ENCODE peak calls at places on chromosomes 6 and 20, in four cellular contexts. One of them, this sample, is unnamed.

GRCh38 chr6:62236784-62237183 is 49.2 kb downstream of the KHDRBS2 start:
- DNase-seq in lower lobe of right lung: no peak
- DNase-seq in right atrium auricular region: no peak
- DNase-seq in mammary epithelial cell: no peak
- DNase-seq in this sample: no peak

GRCh38 chr20:35478804-35479472 is 23.5 kb downstream of the CEP250 start:
- DNase-seq in lower lobe of right lung: no peak
- DNase-seq in right atrium auricular region: no peak
- DNase-seq in mammary epithelial cell: no peak
- DNase-seq in this sample: peak

GRCh38 chr6:143592335-143592734 is 80.8 kb upstream of the FUCA2 start:
- DNase-seq in lower lobe of right lung: no peak
- DNase-seq in right atrium auricular region: no peak
- DNase-seq in mammary epithelial cell: no peak
- DNase-seq in this sample: no peak

GRCh38 chr6:44036196-44036595 is 91.1 kb downstream of the MRPL14 start:
- DNase-seq in lower lobe of right lung: no peak
- DNase-seq in right atrium auricular region: no peak
- DNase-seq in mammary epithelial cell: peak
- DNase-seq in this sample: no peak

GRCh38 chr6:14713008-14713452 is 532.8 kb upstream of the JARID2 start:
- DNase-seq in lower lobe of right lung: no peak
- DNase-seq in right atrium auricular region: peak
- DNase-seq in mammary epithelial cell: peak
- DNase-seq in this sample: no peak

GRCh38 chr20:35021063-35021462 is 65.4 kb downstream of the MYH7B start:
- DNase-seq in lower lobe of right lung: no peak
- DNase-seq in right atrium auricular region: no peak
- DNase-seq in mammary epithelial cell: no peak
- DNase-seq in this sample: no peak

GRCh38 chr6:156687875-156688549 is 89.2 kb upstream of the ARID1B start:
- DNase-seq in lower lobe of right lung: peak
- DNase-seq in right atrium auricular region: no peak
- DNase-seq in mammary epithelial cell: no peak
- DNase-seq in this sample: no peak

GRCh38 chr6:78947529-78947928 is 80.2 kb downstream of the IRAK1BP1 start:
- DNase-seq in lower lobe of right lung: no peak
- DNase-seq in right atrium auricular region: no peak
- DNase-seq in mammary epithelial cell: no peak
- DNase-seq in this sample: no peak

GRCh38 chr6:145087034-145087433 is 648.3 kb downstream of the EPM2A start:
- DNase-seq in lower lobe of right lung: no peak
- DNase-seq in right atrium auricular region: no peak
- DNase-seq in mammary epithelial cell: peak
- DNase-seq in this sample: no peak

GRCh38 chr6:112029045-112029822 is 24.7 kb upstream of the CCN6 start:
- DNase-seq in lower lobe of right lung: peak
- DNase-seq in right atrium auricular region: peak
- DNase-seq in mammary epithelial cell: peak
- DNase-seq in this sample: peak

GRCh38 chr6:31794866-31795615 is 511 bp downstream of the VARS1 start:
- DNase-seq in lower lobe of right lung: no peak
- DNase-seq in right atrium auricular region: no peak
- DNase-seq in mammary epithelial cell: no peak
- DNase-seq in this sample: peak

GRCh38 chr6:72296375-72296774 is 325.5 kb upstream of the KCNQ5 start:
- DNase-seq in lower lobe of right lung: no peak
- DNase-seq in right atrium auricular region: no peak
- DNase-seq in mammary epithelial cell: no peak
- DNase-seq in this sample: no peak

GRCh38 chr6:6901205-6901719 is 206.5 kb upstream of the RREB1 start:
- DNase-seq in lower lobe of right lung: no peak
- DNase-seq in right atrium auricular region: no peak
- DNase-seq in mammary epithelial cell: no peak
- DNase-seq in this sample: no peak

GRCh38 chr6:147209762-147210449 is 5.7 kb downstream of the STXBP5 start:
- DNase-seq in lower lobe of right lung: no peak
- DNase-seq in right atrium auricular region: no peak
- DNase-seq in mammary epithelial cell: no peak
- DNase-seq in this sample: no peak

GRCh38 chr20:5888051-5888450 is 62.3 kb downstream of the TRMT6 start:
- DNase-seq in lower lobe of right lung: no peak
- DNase-seq in right atrium auricular region: no peak
- DNase-seq in mammary epithelial cell: no peak
- DNase-seq in this sample: no peak

GRCh38 chr6:17519120-17519519 is 81.0 kb upstream of the FAM8A1 start:
- DNase-seq in lower lobe of right lung: no peak
- DNase-seq in right atrium auricular region: no peak
- DNase-seq in mammary epithelial cell: no peak
- DNase-seq in this sample: no peak

GRCh38 chr20:38460040-38460623 is 12.5 kb upstream of the RALGAPB start:
- DNase-seq in lower lobe of right lung: no peak
- DNase-seq in right atrium auricular region: no peak
- DNase-seq in mammary epithelial cell: peak
- DNase-seq in this sample: no peak

GRCh38 chr20:49979030-49979832 is 3.5 kb upstream of the SNAI1 start:
- DNase-seq in lower lobe of right lung: peak
- DNase-seq in right atrium auricular region: no peak
- DNase-seq in mammary epithelial cell: no peak
- DNase-seq in this sample: peak

GRCh38 chr6:150687508-150687907 is 87.8 kb downstream of the PLEKHG1 start:
- DNase-seq in lower lobe of right lung: no peak
- DNase-seq in right atrium auricular region: peak
- DNase-seq in mammary epithelial cell: no peak
- DNase-seq in this sample: no peak

GRCh38 chr20:15475483-15475882 is 1097.8 kb downstream of the KIF16B start:
- DNase-seq in lower lobe of right lung: peak
- DNase-seq in right atrium auricular region: no peak
- DNase-seq in mammary epithelial cell: peak
- DNase-seq in this sample: peak

GRCh38 chr6:146950351-146950835 is 253.8 kb upstream of the STXBP5 start:
- DNase-seq in lower lobe of right lung: no peak
- DNase-seq in right atrium auricular region: no peak
- DNase-seq in mammary epithelial cell: no peak
- DNase-seq in this sample: no peak

GRCh38 chr20:51311636-51312479 is 230.7 kb downstream of the NFATC2 start:
- DNase-seq in lower lobe of right lung: no peak
- DNase-seq in right atrium auricular region: no peak
- DNase-seq in mammary epithelial cell: peak
- DNase-seq in this sample: no peak

GRCh38 chr6:31652925-31653724 is 664 bp upstream of the BAG6 start:
- DNase-seq in lower lobe of right lung: peak
- DNase-seq in right atrium auricular region: peak
- DNase-seq in mammary epithelial cell: no peak
- DNase-seq in this sample: peak

GRCh38 chr6:140082867-140083297 is 708.4 kb upstream of the CITED2 start:
- DNase-seq in lower lobe of right lung: no peak
- DNase-seq in right atrium auricular region: no peak
- DNase-seq in mammary epithelial cell: peak
- DNase-seq in this sample: no peak

GRCh38 chr6:83125425-83125824 is 58.0 kb downstream of the DOP1A start:
- DNase-seq in lower lobe of right lung: no peak
- DNase-seq in right atrium auricular region: no peak
- DNase-seq in mammary epithelial cell: no peak
- DNase-seq in this sample: no peak

GRCh38 chr6:125821825-125822281 is 31.1 kb downstream of the NCOA7 start:
- DNase-seq in lower lobe of right lung: no peak
- DNase-seq in right atrium auricular region: no peak
- DNase-seq in mammary epithelial cell: peak
- DNase-seq in this sample: no peak

GRCh38 chr20:4953881-4954280 is 47.4 kb downstream of the SLC23A2 start:
- DNase-seq in lower lobe of right lung: no peak
- DNase-seq in right atrium auricular region: no peak
- DNase-seq in mammary epithelial cell: no peak
- DNase-seq in this sample: no peak

GRCh38 chr20:13517801-13518200 is 120.9 kb downstream of the TASP1 start:
- DNase-seq in lower lobe of right lung: no peak
- DNase-seq in right atrium auricular region: no peak
- DNase-seq in mammary epithelial cell: no peak
- DNase-seq in this sample: no peak

GRCh38 chr6:75673885-75674284 is 72.2 kb downstream of the SENP6 start:
- DNase-seq in lower lobe of right lung: no peak
- DNase-seq in right atrium auricular region: no peak
- DNase-seq in mammary epithelial cell: no peak
- DNase-seq in this sample: no peak

GRCh38 chr20:32681175-32682084 is 7.7 kb upstream of the C20orf203 start:
- DNase-seq in lower lobe of right lung: no peak
- DNase-seq in right atrium auricular region: no peak
- DNase-seq in mammary epithelial cell: peak
- DNase-seq in this sample: no peak

GRCh38 chr6:116971959-116972358 is 94.9 kb downstream of the RFX6 start:
- DNase-seq in lower lobe of right lung: no peak
- DNase-seq in right atrium auricular region: no peak
- DNase-seq in mammary epithelial cell: peak
- DNase-seq in this sample: no peak

GRCh38 chr6:139597781-139598368 is 223.4 kb upstream of the CITED2 start:
- DNase-seq in lower lobe of right lung: peak
- DNase-seq in right atrium auricular region: peak
- DNase-seq in mammary epithelial cell: peak
- DNase-seq in this sample: no peak

GRCh38 chr20:43658068-43658722 is 8.7 kb upstream of the MYBL2 start:
- DNase-seq in lower lobe of right lung: no peak
- DNase-seq in right atrium auricular region: no peak
- DNase-seq in mammary epithelial cell: peak
- DNase-seq in this sample: peak

GRCh38 chr6:144689503-144690040 is 404.4 kb downstream of the UTRN start:
- DNase-seq in lower lobe of right lung: no peak
- DNase-seq in right atrium auricular region: no peak
- DNase-seq in mammary epithelial cell: no peak
- DNase-seq in this sample: no peak

GRCh38 chr6:155075938-155076337 is 80.8 kb downstream of the TIAM2 start:
- DNase-seq in lower lobe of right lung: no peak
- DNase-seq in right atrium auricular region: no peak
- DNase-seq in mammary epithelial cell: no peak
- DNase-seq in this sample: no peak

GRCh38 chr20:17875106-17875980 is 93.3 kb downstream of the SNX5 start:
- DNase-seq in lower lobe of right lung: peak
- DNase-seq in right atrium auricular region: peak
- DNase-seq in mammary epithelial cell: no peak
- DNase-seq in this sample: no peak

GRCh38 chr6:35874721-35875120 is 46.2 kb downstream of the SRPK1 start:
- DNase-seq in lower lobe of right lung: no peak
- DNase-seq in right atrium auricular region: no peak
- DNase-seq in mammary epithelial cell: no peak
- DNase-seq in this sample: no peak

GRCh38 chr6:39206250-39206721 is 23.0 kb downstream of the KCNK5 start:
- DNase-seq in lower lobe of right lung: peak
- DNase-seq in right atrium auricular region: no peak
- DNase-seq in mammary epithelial cell: no peak
- DNase-seq in this sample: no peak

GRCh38 chr6:150176152-150176551 is 33.3 kb downstream of the PPP1R14C start:
- DNase-seq in lower lobe of right lung: no peak
- DNase-seq in right atrium auricular region: no peak
- DNase-seq in mammary epithelial cell: no peak
- DNase-seq in this sample: no peak

GRCh38 chr20:41245086-41245707 is 72.3 kb downstream of the ZHX3 start:
- DNase-seq in lower lobe of right lung: no peak
- DNase-seq in right atrium auricular region: no peak
- DNase-seq in mammary epithelial cell: no peak
- DNase-seq in this sample: no peak
- TF ChIP-seq CTCF in lower lobe of right lung: no peak
- TF ChIP-seq CTCF in right atrium auricular region: no peak
- TF ChIP-seq CTCF in mammary epithelial cell: peak
- TF ChIP-seq CTCF in this sample: no peak

DNA sequence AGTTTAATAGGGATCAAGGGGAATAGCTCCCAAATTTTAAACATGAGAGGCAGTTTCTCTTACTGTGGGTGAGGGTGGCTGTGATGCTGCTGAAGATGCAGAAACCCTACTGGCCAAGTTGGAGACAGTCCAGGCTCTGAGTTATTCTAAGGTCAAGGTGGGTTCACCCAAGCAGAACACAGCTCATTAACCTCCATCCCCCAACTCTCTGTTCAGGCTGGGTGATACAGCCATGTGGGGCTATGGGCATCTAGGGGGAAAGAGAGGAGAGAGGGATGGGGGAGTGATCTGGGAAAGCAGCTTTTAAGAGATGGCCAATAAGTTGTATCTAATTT is 18.9 kb upstream of the TRAM2 start:
- DNase-seq in lower lobe of right lung: no peak
- DNase-seq in right atrium auricular region: no peak
- DNase-seq in mammary epithelial cell: no peak
- DNase-seq in this sample: no peak
- H3K4me3 ChIP-seq in lower lobe of right lung: no peak
- H3K4me3 ChIP-seq in right atrium auricular region: no peak
- H3K4me3 ChIP-seq in mammary epithelial cell: no peak
- H3K4me3 ChIP-seq in this sample: no peak

GRCh38 chr20:59403962-59404314 is 103.5 kb downstream of the EDN3 start:
- DNase-seq in lower lobe of right lung: no peak
- DNase-seq in right atrium auricular region: no peak
- DNase-seq in mammary epithelial cell: no peak
- DNase-seq in this sample: no peak
- TF ChIP-seq CTCF in lower lobe of right lung: peak
- TF ChIP-seq CTCF in right atrium auricular region: no peak
- TF ChIP-seq CTCF in mammary epithelial cell: no peak
- TF ChIP-seq CTCF in this sample: peak

GRCh38 chr6:79985128-79985527 is 19.3 kb upstream of the TTK start:
- DNase-seq in lower lobe of right lung: no peak
- DNase-seq in right atrium auricular region: no peak
- DNase-seq in mammary epithelial cell: no peak
- DNase-seq in this sample: no peak

GRCh38 chr6:79989641-79990040 is 14.8 kb upstream of the TTK start:
- DNase-seq in lower lobe of right lung: no peak
- DNase-seq in right atrium auricular region: no peak
- DNase-seq in mammary epithelial cell: no peak
- DNase-seq in this sample: no peak

GRCh38 chr6:79981647-79982046 is 22.8 kb upstream of the TTK start:
- DNase-seq in lower lobe of right lung: no peak
- DNase-seq in right atrium auricular region: no peak
- DNase-seq in mammary epithelial cell: no peak
- DNase-seq in this sample: no peak

GRCh38 chr6:79984261-79984660 is 20.2 kb upstream of the TTK start:
- DNase-seq in lower lobe of right lung: no peak
- DNase-seq in right atrium auricular region: no peak
- DNase-seq in mammary epithelial cell: peak
- DNase-seq in this sample: no peak
- H3K4me3 ChIP-seq in lower lobe of right lung: no peak
- H3K4me3 ChIP-seq in right atrium auricular region: no peak
- H3K4me3 ChIP-seq in mammary epithelial cell: no peak
- H3K4me3 ChIP-seq in this sample: no peak

GRCh38 chr6:128807577-128807976 is 75.4 kb upstream of the LAMA2 start:
- DNase-seq in lower lobe of right lung: no peak
- DNase-seq in right atrium auricular region: no peak
- DNase-seq in mammary epithelial cell: peak
- DNase-seq in this sample: no peak
- TF ChIP-seq CTCF in lower lobe of right lung: peak
- TF ChIP-seq CTCF in right atrium auricular region: no peak
- TF ChIP-seq CTCF in mammary epithelial cell: peak
- TF ChIP-seq CTCF in this sample: peak

This sample was measured in spleen.